ENCODE peak calls at places on chromosomes 5 and 9, in nine cellular contexts. X is HFFc6, R is left lung, L is GM23338, K is GM10248, V is tibial artery, O is cardiac fibroblast, M is chondrocyte, S is OCI-LY7. T is an unnamed sample.

GRCh38 chr9:123414921-123415592 is 59.1 kb downstream of the CRB2 start:
- DNase-seq in X (no peak), R (peak), L (no peak), K (no peak), V (no peak), O (peak), M (peak), S (no peak), T (no peak)

GRCh38 chr9:109857337-109857736 is 77.3 kb downstream of the PALM2AKAP2 start:
- DNase-seq in X (no peak), R (no peak), L (no peak), K (no peak), V (no peak), O (no peak), M (no peak), S (no peak), T (no peak)

GRCh38 chr9:91948423-91949292 is 1.4 kb downstream of the ROR2 start:
- DNase-seq in X (peak), R (no peak), L (peak), K (peak), V (no peak), O (peak), M (no peak), S (no peak), T (peak)

GRCh38 chr5:5677738-5678137 is 255.3 kb downstream of the ICE1 start:
- DNase-seq in X (no peak), R (no peak), L (no peak), K (no peak), V (no peak), O (no peak), M (no peak), S (no peak), T (no peak)

GRCh38 chr5:36796171-36796570 is 80.4 kb upstream of the NIPBL start:
- DNase-seq in X (no peak), R (no peak), L (peak), K (no peak), V (no peak), O (peak), M (no peak), S (no peak), T (no peak)

GRCh38 chr9:29062446-29062845 is 1489.2 kb upstream of the C9orf72 start:
- DNase-seq in X (no peak), R (no peak), L (no peak), K (no peak), V (no peak), O (no peak), M (no peak), S (no peak), T (no peak)

GRCh38 chr5:55667938-55668337 is 44.2 kb downstream of the SLC38A9 start:
- DNase-seq in X (no peak), R (no peak), L (no peak), K (no peak), V (no peak), O (no peak), M (no peak), S (no peak), T (no peak)

GRCh38 chr9:967851-968641 is 8.4 kb upstream of the DMRT3 start:
- DNase-seq in X (peak), R (no peak), L (peak), K (no peak), V (no peak), O (no peak), M (no peak), S (no peak), T (no peak)

GRCh38 chr9:91536211-91536691 is 112.6 kb upstream of the NFIL3 start:
- DNase-seq in X (peak), R (no peak), L (no peak), K (no peak), V (no peak), O (no peak), M (no peak), S (no peak), T (peak)

GRCh38 chr9:12972608-12973589 is 198.1 kb downstream of the LURAP1L start:
- DNase-seq in X (no peak), R (no peak), L (no peak), K (no peak), V (no peak), O (peak), M (no peak), S (no peak), T (no peak)

GRCh38 chr9:78856781-78857180 is 559.9 kb downstream of the PSAT1 start:
- DNase-seq in X (no peak), R (no peak), L (no peak), K (no peak), V (no peak), O (no peak), M (no peak), S (no peak), T (no peak)

GRCh38 chr5:160744253-160745112 is 107.5 kb downstream of the ATP10B start:
- DNase-seq in X (no peak), R (no peak), L (peak), K (no peak), V (no peak), O (no peak), M (no peak), S (no peak), T (no peak)

GRCh38 chr9:8365029-8365428 is 565.5 kb upstream of the DMAC1 start:
- DNase-seq in X (no peak), R (no peak), L (no peak), K (no peak), V (no peak), O (peak), M (no peak), S (no peak), T (peak)

GRCh38 chr9:133348763-133349573 is 950 bp downstream of the RPL7A start:
- DNase-seq in X (no peak), R (no peak), L (no peak), K (no peak), V (no peak), O (no peak), M (no peak), S (peak), T (no peak)

GRCh38 chr5:96316017-96316416 is 117.0 kb downstream of the PCSK1 start:
- DNase-seq in X (no peak), R (no peak), L (no peak), K (no peak), V (no peak), O (no peak), M (no peak), S (no peak), T (no peak)
- TF ChIP-seq CTCF in X (no peak), R (no peak), L (no peak), K (no peak), V (no peak), O (no peak), M (no peak), S (no peak), T (no peak)

GRCh38 chr9:127629468-127630081 is 17.5 kb downstream of the STXBP1 start:
- DNase-seq in X (no peak), R (no peak), L (peak), K (no peak), V (no peak), O (no peak), M (no peak), S (no peak), T (no peak)
- TF ChIP-seq CTCF in X (peak), R (no peak), L (peak), K (no peak), V (no peak), O (peak), M (peak), S (no peak), T (no peak)

DNA sequence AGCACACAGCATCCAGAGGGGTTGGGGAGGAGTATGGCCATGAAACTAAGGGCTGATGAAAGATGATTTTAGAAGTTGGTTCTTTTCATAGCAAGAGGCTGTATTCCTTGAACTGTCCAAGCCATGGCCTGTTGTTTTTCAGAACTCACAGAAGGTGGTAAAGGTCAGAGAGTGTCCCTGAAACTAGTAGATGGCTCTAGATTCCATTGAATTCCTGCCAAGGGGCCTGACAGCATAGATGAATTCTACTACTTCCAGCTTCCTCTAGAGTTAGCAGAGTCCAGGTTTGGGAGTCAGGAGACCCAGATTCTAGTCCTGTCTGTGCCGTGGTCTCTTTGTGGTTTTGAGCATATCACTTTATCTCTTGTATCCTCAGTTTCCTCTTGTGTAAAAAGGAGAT is 101.6 kb downstream of the GRIA1 start:
- DNase-seq in X (no peak), R (no peak), L (no peak), K (no peak), V (no peak), O (no peak), M (no peak), S (no peak), T (no peak)
- TF ChIP-seq CTCF in X (no peak), R (no peak), L (no peak), K (no peak), V (no peak), O (no peak), M (no peak), S (no peak), T (no peak)

GRCh38 chr9:34520096-34520495 is 2.7 kb downstream of the ENHO start:
- DNase-seq in X (no peak), R (no peak), L (no peak), K (no peak), V (no peak), O (no peak), M (peak), S (no peak), T (no peak)

GRCh38 chr9:34519321-34520020 is 3.3 kb downstream of the ENHO start:
- DNase-seq in X (no peak), R (no peak), L (peak), K (no peak), V (no peak), O (no peak), M (peak), S (no peak), T (no peak)

GRCh38 chr9:34517185-34517584 is 5.6 kb downstream of the ENHO start:
- DNase-seq in X (no peak), R (no peak), L (no peak), K (no peak), V (no peak), O (no peak), M (no peak), S (no peak), T (no peak)

GRCh38 chr9:34518110-34518616 is 4.6 kb downstream of the ENHO start:
- DNase-seq in X (no peak), R (no peak), L (no peak), K (no peak), V (no peak), O (no peak), M (peak), S (no peak), T (no peak)

DNA sequence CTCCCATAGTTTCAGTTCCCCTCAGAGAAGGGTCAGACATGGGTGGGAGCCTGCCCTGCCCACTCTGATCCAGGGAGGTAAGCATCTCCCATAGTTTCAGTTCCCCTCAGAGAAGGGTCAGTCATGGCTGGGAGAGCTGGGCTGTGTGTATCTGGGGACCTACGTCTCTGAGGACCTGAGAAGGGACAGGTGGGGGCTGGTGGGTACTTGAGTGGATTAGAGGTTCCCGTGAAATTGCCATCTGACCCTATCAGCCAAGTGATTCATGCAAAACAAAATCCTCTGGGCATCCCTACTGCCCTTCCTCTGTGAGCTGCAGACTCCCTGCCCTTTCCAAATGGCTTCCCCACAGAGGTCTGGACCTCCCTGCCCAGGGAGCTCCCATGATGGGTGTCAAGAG is 3.9 kb downstream of the ENHO start:
- DNase-seq in X (no peak), R (no peak), L (no peak), K (no peak), V (no peak), O (no peak), M (peak), S (no peak), T (no peak)
- TF ChIP-seq CTCF in X (no peak), R (no peak), L (no peak), K (no peak), V (no peak), O (no peak), M (no peak), S (no peak), T (no peak)

T was measured in MCF 10A.